ENCODE peak calls at places on chromosomes 1 and 21, in nine cellular contexts. H is astrocyte of the hippocampus; A is breast epithelium; V is hippocampal formation; L is AG08396; O is astrocyte of the cerebellum; R is mesothelial cell of epicardium; J is activated naive CD8-positive, alpha-beta T cell treated with anti-CD3 and anti-CD28 coated beads, Interleukin-2, amount 50 U/mL, for 24 hours; K is CD8-positive, alpha-beta memory T cell. M is an unnamed sample.

GRCh38 chr1:167555971-167556714 is 2.6 kb upstream of the CREG1 start:
- DNase-seq in H (peak; percentile 79), A (peak; percentile 92), V (peak; percentile 53), L (peak; percentile 67), O (peak; percentile 58), R (peak; percentile 79), J (peak; percentile 73), K (peak; percentile 60), M (peak; percentile 72)

GRCh38 chr1:26555550-26555981 is 26.0 kb downstream of the RPS6KA1 start:
- DNase-seq in H (peak; percentile 24), A (peak; percentile 68), V (peak; percentile 93), L (no peak), O (no peak), R (no peak), J (no peak), K (no peak), M (no peak)

GRCh38 chr1:86548863-86549262 is 2.0 kb downstream of the CLCA4 start:
- DNase-seq in H (no peak), A (no peak), V (no peak), L (no peak), O (no peak), R (no peak), J (no peak), K (no peak), M (no peak)

GRCh38 chr1:56169856-56170255 is 409.5 kb downstream of the PLPP3 start:
- DNase-seq in H (peak; percentile 33), A (no peak), V (no peak), L (no peak), O (no peak), R (no peak), J (no peak), K (no peak), M (no peak)

GRCh38 chr1:193103759-193104495 is 1.3 kb downstream of the GLRX2 start:
- DNase-seq in H (peak; percentile 16), A (no peak), V (no peak), L (no peak), O (no peak), R (no peak), J (no peak), K (no peak), M (no peak)

GRCh38 chr1:227411066-227411465 is 92.8 kb upstream of the CDC42BPA start:
- DNase-seq in H (no peak), A (no peak), V (no peak), L (no peak), O (no peak), R (no peak), J (no peak), K (no peak), M (no peak)

GRCh38 chr1:39732730-39733129 is 6.0 kb upstream of the PPIE start:
- DNase-seq in H (peak; percentile 8), A (no peak), V (no peak), L (no peak), O (no peak), R (no peak), J (no peak), K (no peak), M (no peak)

GRCh38 chr1:184769241-184769640 is 14.6 kb upstream of the EDEM3 start:
- DNase-seq in H (no peak), A (no peak), V (no peak), L (no peak), O (no peak), R (no peak), J (no peak), K (no peak), M (no peak)

GRCh38 chr1:155455588-155456195 is 106.9 kb downstream of the ASH1L start:
- DNase-seq in H (peak; percentile 52), A (no peak), V (no peak), L (no peak), O (peak; percentile 3), R (no peak), J (no peak), K (no peak), M (no peak)

GRCh38 chr21:43332461-43332860 is 94.5 kb downstream of the SIK1 start:
- DNase-seq in H (peak; percentile 31), A (no peak), V (no peak), L (no peak), O (no peak), R (no peak), J (no peak), K (no peak), M (no peak)

GRCh38 chr1:203325418-203326091 is 20.2 kb downstream of the BTG2 start:
- DNase-seq in H (peak; percentile 92), A (no peak), V (peak; percentile 70), L (no peak), O (no peak), R (no peak), J (no peak), K (no peak), M (no peak)